ENCODE peak calls at places on chromosomes 3 and 15, in six cellular contexts. G is LoVo; A is caudate nucleus; I is activated gamma-delta T cell; T is NCI-H69; U is activated CD4-positive, alpha-beta T cell treated with anti-CD3 and anti-CD28 coated beads, Interleukin-2, amount 10 ng/mL, durations not matched to agents 7 days and 5 days. E is an unnamed sample.
A peak's percentile ranks its signal among the peaks of the same experiment; 100 is the strongest.

GRCh38 chr3:123449092-123449985 is 449 bp upstream of the ADCY5 start:
- DNase-seq in T (peak; percentile 44), I (peak; percentile 19), U (no peak), A (peak; percentile 53), G (no peak), E (no peak)

GRCh38 chr15:62802612-62803011 is 239.9 kb upstream of the TPM1 start:
- DNase-seq in T (no peak), G (no peak), U (no peak), A (no peak), I (no peak), E (no peak)

GRCh38 chr3:4021162-4021561 is 221.9 kb downstream of the LRRN1 start:
- DNase-seq in U (no peak), T (no peak), A (no peak), I (no peak), G (no peak), E (no peak)

GRCh38 chr3:194952882-194953281 is 267.2 kb downstream of the FAM43A start:
- DNase-seq in T (no peak), U (no peak), A (no peak), I (no peak), G (no peak), E (no peak)

GRCh38 chr3:195425849-195426248 is 17.0 kb downstream of the ACAP2 start:
- DNase-seq in U (no peak), T (no peak), A (no peak), I (no peak), G (no peak), E (no peak)

GRCh38 chr3:78048698-78049097 is 1008.8 kb downstream of the ROBO2 start:
- DNase-seq in T (peak; percentile 2), G (peak; percentile 2), I (no peak), U (no peak), A (no peak), E (peak; percentile 15)

GRCh38 chr3:172987268-172987667 is 153.8 kb downstream of the SPATA16 start:
- DNase-seq in T (peak; percentile 61), G (peak; percentile 17), A (no peak), I (no peak), U (no peak), E (peak; percentile 23)

GRCh38 chr3:17154941-17155340 is 270.2 kb downstream of the PLCL2 start:
- DNase-seq in T (no peak), G (no peak), A (no peak), U (no peak), I (no peak), E (no peak)

GRCh38 chr15:78077053-78077859 is at the start of gene TBC1D2B:
- DNase-seq in U (peak; percentile 69), T (peak; percentile 78), G (peak; percentile 66), I (peak; percentile 57), A (peak; percentile 62), E (peak; percentile 57)